ENCODE peak calls at places on chromosomes 16 and 17, in six cellular contexts. One of them, this sample, is unnamed.
A peak's percentile ranks its signal among the peaks of the same experiment; 100 is the strongest.

GRCh38 chr17:47839899-47840741 is 953 bp downstream of the SCRN2 start:
- DNase-seq in HCT116: no peak
- DNase-seq in SK-N-SH: no peak
- DNase-seq in HepG2: no peak
- DNase-seq in K562: no peak
- DNase-seq in H1: no peak
- DNase-seq in this sample: no peak

GRCh38 chr16:60648260-60648659 is 1388.0 kb downstream of the CDH8 start:
- DNase-seq in HCT116: no peak
- DNase-seq in SK-N-SH: no peak
- DNase-seq in HepG2: no peak
- DNase-seq in K562: no peak
- DNase-seq in H1: no peak
- DNase-seq in this sample: no peak

GRCh38 chr16:12320298-12320706 is 343.8 kb downstream of the SNX29 start:
- DNase-seq in HCT116: no peak
- DNase-seq in SK-N-SH: no peak
- DNase-seq in HepG2: no peak
- DNase-seq in K562: no peak
- DNase-seq in H1: no peak
- DNase-seq in this sample: no peak

GRCh38 chr16:4743217-4743897 is 9.0 kb downstream of the DNAAF8 start:
- DNase-seq in HCT116: no peak
- DNase-seq in SK-N-SH: no peak
- DNase-seq in HepG2: no peak
- DNase-seq in K562: no peak
- DNase-seq in H1: no peak
- DNase-seq in this sample: no peak

GRCh38 chr16:31451681-31452351 is 7.5 kb upstream of the ARMC5 start:
- DNase-seq in HCT116: peak; percentile 65
- DNase-seq in SK-N-SH: peak; percentile 77
- DNase-seq in HepG2: peak; percentile 81
- DNase-seq in K562: peak; percentile 65
- DNase-seq in H1: no peak
- DNase-seq in this sample: no peak

GRCh38 chr16:54080524-54081008 is 206.0 kb downstream of the IRX3 start:
- DNase-seq in HCT116: no peak
- DNase-seq in SK-N-SH: no peak
- DNase-seq in HepG2: peak; percentile 94
- DNase-seq in K562: no peak
- DNase-seq in H1: no peak
- DNase-seq in this sample: no peak

GRCh38 chr17:65122836-65123756 is 14.1 kb upstream of the RGS9 start:
- DNase-seq in HCT116: peak; percentile 91
- DNase-seq in SK-N-SH: peak; percentile 95
- DNase-seq in HepG2: peak; percentile 83
- DNase-seq in K562: peak; percentile 86
- DNase-seq in H1: peak; percentile 69
- DNase-seq in this sample: peak; percentile 66

GRCh38 chr17:54900457-54901229 is at the start of gene TOM1L1:
- DNase-seq in HCT116: peak; percentile 86
- DNase-seq in SK-N-SH: peak; percentile 92
- DNase-seq in HepG2: peak; percentile 87
- DNase-seq in K562: peak; percentile 82
- DNase-seq in H1: peak; percentile 56
- DNase-seq in this sample: no peak

GRCh38 chr16:85654251-85655115 is 34.3 kb downstream of the GINS2 start:
- DNase-seq in HCT116: no peak
- DNase-seq in SK-N-SH: no peak
- DNase-seq in HepG2: no peak
- DNase-seq in K562: no peak
- DNase-seq in H1: no peak
- DNase-seq in this sample: no peak

GRCh38 chr16:710500-711075 is 4.3 kb upstream of the METRN start:
- DNase-seq in HCT116: no peak
- DNase-seq in SK-N-SH: no peak
- DNase-seq in HepG2: no peak
- DNase-seq in K562: no peak
- DNase-seq in H1: no peak
- DNase-seq in this sample: no peak

GRCh38 chr17:44909681-44910144 is 5.6 kb downstream of the GFAP start:
- DNase-seq in HCT116: no peak
- DNase-seq in SK-N-SH: peak; percentile 46
- DNase-seq in HepG2: no peak
- DNase-seq in K562: no peak
- DNase-seq in H1: no peak
- DNase-seq in this sample: no peak

GRCh38 chr17:17494499-17495447 is 1.4 kb downstream of the RASD1 start:
- DNase-seq in HCT116: no peak
- DNase-seq in SK-N-SH: no peak
- DNase-seq in HepG2: no peak
- DNase-seq in K562: no peak
- DNase-seq in H1: no peak
- DNase-seq in this sample: no peak

GRCh38 chr17:4304417-4305027 is 40.7 kb upstream of the ANKFY1 start:
- DNase-seq in HCT116: peak; percentile 18
- DNase-seq in SK-N-SH: peak; percentile 68
- DNase-seq in HepG2: peak; percentile 41
- DNase-seq in K562: peak; percentile 62
- DNase-seq in H1: no peak
- DNase-seq in this sample: no peak

GRCh38 chr17:16255481-16255901 is 38.5 kb downstream of the PIGL start:
- DNase-seq in HCT116: no peak
- DNase-seq in SK-N-SH: no peak
- DNase-seq in HepG2: peak; percentile 22
- DNase-seq in K562: no peak
- DNase-seq in H1: peak; percentile 7
- DNase-seq in this sample: no peak

GRCh38 chr16:83561876-83562275 is 245.9 kb upstream of the HSBP1 start:
- DNase-seq in HCT116: no peak
- DNase-seq in SK-N-SH: no peak
- DNase-seq in HepG2: peak; percentile 13
- DNase-seq in K562: peak; percentile 25
- DNase-seq in H1: no peak
- DNase-seq in this sample: no peak

GRCh38 chr16:81443688-81444447 is 740 bp upstream of the CMIP start:
- DNase-seq in HCT116: no peak
- DNase-seq in SK-N-SH: no peak
- DNase-seq in HepG2: no peak
- DNase-seq in K562: no peak
- DNase-seq in H1: no peak
- DNase-seq in this sample: no peak

GRCh38 chr17:78896091-78896833 is 6.7 kb downstream of the CEP295NL start:
- DNase-seq in HCT116: no peak
- DNase-seq in SK-N-SH: peak; percentile 39
- DNase-seq in HepG2: no peak
- DNase-seq in K562: no peak
- DNase-seq in H1: no peak
- DNase-seq in this sample: no peak
- TF ChIP-seq YY1 in HCT116: no peak
- TF ChIP-seq YY1 in SK-N-SH: no peak
- TF ChIP-seq YY1 in HepG2: no peak
- TF ChIP-seq YY1 in K562: no peak
- TF ChIP-seq YY1 in H1: no peak
- TF ChIP-seq YY1 in this sample: no peak

DNA sequence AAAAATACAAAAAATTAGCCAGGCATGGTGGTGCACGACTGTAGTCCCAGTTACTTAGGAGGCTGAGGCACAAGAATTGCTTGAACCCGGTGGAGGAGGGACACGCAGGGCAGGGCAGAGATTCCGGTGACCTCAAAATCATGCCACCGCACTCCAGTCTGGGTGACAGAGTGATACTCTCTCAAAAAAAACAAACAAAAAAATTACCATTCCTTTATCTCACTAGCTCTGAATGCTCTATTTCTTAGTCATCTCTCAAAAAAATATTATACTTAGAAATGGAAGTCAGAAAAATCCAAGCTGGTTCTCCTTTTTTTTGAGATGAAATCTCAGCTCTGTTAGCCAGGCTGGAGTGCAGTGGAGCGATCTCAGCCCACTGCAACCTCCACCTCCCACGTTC is 40.8 kb downstream of the SPOP start:
- DNase-seq in HCT116: no peak
- DNase-seq in SK-N-SH: no peak
- DNase-seq in HepG2: no peak
- DNase-seq in K562: no peak
- DNase-seq in H1: no peak
- DNase-seq in this sample: no peak
- H3K27ac ChIP-seq in HCT116: no peak overlapping the region
- H3K27ac ChIP-seq in SK-N-SH: peak overlapping the region; percentile 72
- H3K27ac ChIP-seq in HepG2: no peak overlapping the region
- H3K27ac ChIP-seq in K562: no peak overlapping the region
- H3K27ac ChIP-seq in H1: no peak overlapping the region
- H3K27ac ChIP-seq in this sample: no peak overlapping the region

DNA sequence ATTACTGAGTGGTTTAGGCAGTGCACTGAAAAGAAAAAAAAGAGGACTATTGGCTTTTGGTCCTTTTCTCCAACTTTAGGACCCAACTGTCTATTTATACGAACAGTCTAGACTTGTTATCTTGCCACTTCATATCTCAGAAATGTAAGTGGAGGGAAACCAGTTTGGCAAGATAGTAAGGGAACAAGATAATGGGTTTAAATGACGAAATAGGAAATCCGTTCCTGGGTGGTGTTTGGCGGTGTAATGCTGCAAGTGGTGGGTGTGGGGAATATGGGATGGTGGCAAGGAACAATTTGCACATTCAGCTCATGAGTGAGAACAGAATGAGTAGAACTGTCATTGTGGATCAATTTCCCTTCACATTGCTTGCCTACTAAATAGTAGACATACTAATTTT is 44.7 kb downstream of the GRB7 start:
- DNase-seq in HCT116: no peak
- DNase-seq in SK-N-SH: no peak
- DNase-seq in HepG2: no peak
- DNase-seq in K562: no peak
- DNase-seq in H1: no peak
- DNase-seq in this sample: no peak
- TF ChIP-seq YY1 in HCT116: no peak
- TF ChIP-seq YY1 in SK-N-SH: no peak
- TF ChIP-seq YY1 in HepG2: no peak
- TF ChIP-seq YY1 in K562: no peak
- TF ChIP-seq YY1 in H1: no peak
- TF ChIP-seq YY1 in this sample: no peak

GRCh38 chr16:67086829-67087228 is 22.9 kb upstream of the PHAF1 start:
- DNase-seq in HCT116: no peak
- DNase-seq in SK-N-SH: no peak
- DNase-seq in HepG2: no peak
- DNase-seq in K562: no peak
- DNase-seq in H1: no peak
- DNase-seq in this sample: no peak

GRCh38 chr16:67087803-67088202 is 21.9 kb upstream of the PHAF1 start:
- DNase-seq in HCT116: no peak
- DNase-seq in SK-N-SH: peak; percentile 46
- DNase-seq in HepG2: no peak
- DNase-seq in K562: no peak
- DNase-seq in H1: no peak
- DNase-seq in this sample: no peak

GRCh38 chr16:67089101-67089500 is 20.6 kb upstream of the PHAF1 start:
- DNase-seq in HCT116: no peak
- DNase-seq in SK-N-SH: no peak
- DNase-seq in HepG2: no peak
- DNase-seq in K562: no peak
- DNase-seq in H1: no peak
- DNase-seq in this sample: no peak

GRCh38 chr16:67088551-67088950 is 21.2 kb upstream of the PHAF1 start:
- DNase-seq in HCT116: no peak
- DNase-seq in SK-N-SH: no peak
- DNase-seq in HepG2: no peak
- DNase-seq in K562: no peak
- DNase-seq in H1: no peak
- DNase-seq in this sample: no peak

DNA sequence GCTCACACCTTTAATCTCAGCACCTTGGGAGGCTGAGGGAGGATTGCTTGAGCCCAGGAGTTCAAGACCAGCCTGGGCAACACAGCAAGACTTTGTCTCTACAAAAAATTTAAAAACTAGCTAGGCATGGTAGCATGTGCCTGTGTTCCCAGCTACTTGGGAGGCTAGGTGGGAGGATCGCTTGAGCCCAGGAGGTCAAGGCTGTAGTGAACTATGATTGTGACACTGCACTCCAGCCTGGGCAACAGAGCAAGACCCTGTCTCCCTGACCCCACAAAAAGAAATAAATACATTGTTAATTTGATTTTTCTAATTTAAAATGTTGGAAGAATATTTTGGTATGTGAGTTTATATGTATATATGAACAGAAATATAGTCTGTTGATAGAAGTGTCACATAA is 22.4 kb upstream of the PHAF1 start:
- DNase-seq in HCT116: no peak
- DNase-seq in SK-N-SH: no peak
- DNase-seq in HepG2: no peak
- DNase-seq in K562: no peak
- DNase-seq in H1: no peak
- DNase-seq in this sample: no peak
- H3K27ac ChIP-seq in HCT116: no peak overlapping the region
- H3K27ac ChIP-seq in SK-N-SH: no peak overlapping the region
- H3K27ac ChIP-seq in HepG2: no peak overlapping the region
- H3K27ac ChIP-seq in K562: no peak overlapping the region
- H3K27ac ChIP-seq in H1: no peak overlapping the region
- H3K27ac ChIP-seq in this sample: no peak overlapping the region